ENCODE peak calls at places on chromosome 11, in seven cellular contexts. R is stomach; C is fibroblast of mammary gland; B is stimulated activated naive CD8-positive, alpha-beta T cell treated with anti-CD3 and anti-CD28 coated beads, Interleukin-15, Interleukin-2, amounts not matched to agents 100 U/mL and 50 U/mL, for 24 hours; J is stimulated activated CD4-positive, alpha-beta T cell treated with anti-CD3 and anti-CD28 coated beads, Interleukin-15, amount 100 ng/mL, for 48 hours; V is effector memory CD8-positive, alpha-beta T cell; X is ovary. I is an unnamed sample.

GRCh38 chr11:74646215-74646614 is 53.8 kb downstream of the POLD3 start:
- DNase-seq in J (no peak), X (no peak), V (no peak), R (no peak), B (no peak), C (no peak), I (no peak)

GRCh38 chr11:76148941-76149613 is 57.2 kb downstream of the WNT11 start:
- DNase-seq in V (no peak), C (no peak), X (no peak), J (no peak), R (no peak), B (no peak), I (no peak)

GRCh38 chr11:78231962-78232459 is 43.3 kb downstream of the USP35 start:
- DNase-seq in B (no peak), X (no peak), C (peak), V (no peak), J (no peak), R (no peak), I (no peak)

GRCh38 chr11:128342511-128343133 is 244.7 kb downstream of the ETS1 start:
- DNase-seq in C (peak), J (peak), X (no peak), B (peak), V (peak), R (no peak), I (peak)

GRCh38 chr11:132983289-132983688 is 549.0 kb downstream of the OPCML start:
- DNase-seq in R (no peak), C (no peak), B (no peak), X (no peak), J (no peak), V (no peak), I (no peak)

GRCh38 chr11:67289226-67289650 is at the start of gene ANKRD13D:
- DNase-seq in B (no peak), R (peak), V (no peak), J (no peak), X (no peak), C (no peak), I (no peak)

GRCh38 chr11:69611548-69612526 is 29.1 kb upstream of the CCND1 start:
- DNase-seq in J (no peak), X (no peak), R (no peak), V (no peak), C (no peak), B (no peak), I (no peak)

GRCh38 chr11:120660024-120660565 is 148.5 kb downstream of the GRIK4 start:
- DNase-seq in V (no peak), B (peak), X (peak), R (peak), J (peak), C (peak), I (no peak)

GRCh38 chr11:130247289-130247688 is 67.4 kb downstream of the ZBTB44 start:
- DNase-seq in J (no peak), C (no peak), V (no peak), B (no peak), R (no peak), X (no peak), I (no peak)

GRCh38 chr11:69161117-69161407 is 5.3 kb downstream of the SMIM38 start:
- DNase-seq in V (no peak), C (no peak), J (no peak), B (no peak), X (no peak), R (no peak), I (no peak)

GRCh38 chr11:48012051-48012391 is 31.7 kb downstream of the PTPRJ start:
- DNase-seq in R (no peak), V (peak), B (peak), C (no peak), X (no peak), J (peak), I (no peak)

GRCh38 chr11:70503201-70503877 is 105.0 kb downstream of the CTTN start:
- DNase-seq in C (no peak), V (no peak), B (no peak), J (no peak), X (no peak), R (no peak), I (no peak)

GRCh38 chr11:74694136-74694535 is 37.1 kb downstream of the CHRDL2 start:
- DNase-seq in B (no peak), J (no peak), X (no peak), C (no peak), R (no peak), V (no peak), I (no peak)

GRCh38 chr11:8728566-8728965 is 46.0 kb downstream of the RPL27A start:
- DNase-seq in V (no peak), C (peak), B (no peak), R (no peak), X (no peak), J (no peak), I (no peak)

GRCh38 chr11:87445002-87445401 is 407.3 kb downstream of the TMEM135 start:
- DNase-seq in B (no peak), C (peak), R (no peak), J (no peak), X (no peak), V (no peak), I (no peak)

GRCh38 chr11:69841859-69842698 is 22.9 kb upstream of the FGF3 start:
- DNase-seq in V (no peak), C (peak), R (no peak), J (no peak), B (peak), X (peak), I (no peak)

GRCh38 chr11:66847461-66848232 is 4.4 kb downstream of the RCE1 start:
- DNase-seq in B (no peak), V (no peak), R (peak), J (no peak), X (peak), C (no peak), I (no peak)

GRCh38 chr11:111730871-111731591 is 35.2 kb downstream of the PPP2R1B start:
- DNase-seq in X (peak), C (no peak), R (peak), B (no peak), J (no peak), V (no peak), I (no peak)

GRCh38 chr11:116529210-116529609 is 243.6 kb downstream of the BUD13 start:
- DNase-seq in R (no peak), B (no peak), J (no peak), V (no peak), C (no peak), X (no peak), I (no peak)

GRCh38 chr11:67023957-67024353 is 1.0 kb downstream of the SYT12 start:
- DNase-seq in R (no peak), B (no peak), C (no peak), J (no peak), X (no peak), V (no peak), I (no peak)

GRCh38 chr11:114562166-114562916 is 2.7 kb upstream of the NXPE1 start:
- DNase-seq in X (no peak), R (no peak), J (no peak), C (peak), B (no peak), V (no peak), I (no peak)

GRCh38 chr11:65555693-65556231 is 2.4 kb downstream of the LTBP3 start:
- DNase-seq in J (no peak), B (peak), C (peak), V (no peak), X (no peak), R (no peak), I (no peak)

GRCh38 chr11:57938351-57938750 is 85.3 kb upstream of the OR9Q1 start:
- DNase-seq in C (no peak), R (no peak), X (no peak), J (no peak), V (no peak), B (no peak), I (no peak)

GRCh38 chr11:36280531-36280930 is 8.7 kb downstream of the COMMD9 start:
- DNase-seq in J (no peak), X (no peak), V (no peak), R (no peak), B (no peak), C (peak), I (no peak)

GRCh38 chr11:117547188-117547831 is 219.7 kb downstream of the CEP164 start:
- DNase-seq in B (no peak), J (no peak), V (no peak), R (no peak), X (no peak), C (no peak), I (no peak)

GRCh38 chr11:3786781-3787428 is 10.4 kb downstream of the NUP98 start:
- DNase-seq in R (no peak), B (no peak), J (no peak), C (no peak), V (no peak), X (no peak), I (no peak)

GRCh38 chr11:3217751-3218482 is 696 bp downstream of the MRGPRG start:
- DNase-seq in R (no peak), J (no peak), B (no peak), V (no peak), C (no peak), X (peak), I (no peak)

GRCh38 chr11:70470127-70470526 is 71.8 kb downstream of the CTTN start:
- DNase-seq in X (no peak), C (peak), V (no peak), R (peak), J (no peak), B (no peak), I (peak)

GRCh38 chr11:34345991-34346480 is 11.8 kb downstream of the ABTB2 start:
- DNase-seq in B (no peak), X (no peak), R (no peak), V (no peak), C (peak), J (no peak), I (no peak)

GRCh38 chr11:128663824-128664223 is 30.0 kb upstream of the FLI1 start:
- DNase-seq in C (no peak), B (no peak), X (no peak), V (no peak), J (no peak), R (no peak), I (no peak)

GRCh38 chr11:112999518-112999917 is 38.3 kb downstream of the NCAM1 start:
- DNase-seq in B (no peak), R (no peak), J (no peak), X (no peak), C (no peak), V (no peak), I (no peak)

GRCh38 chr11:70671611-70672010 is 273.3 kb downstream of the CTTN start:
- DNase-seq in V (no peak), X (no peak), B (no peak), J (no peak), R (no peak), C (no peak), I (no peak)

GRCh38 chr11:63813563-63814382 is 517 bp downstream of the SPINDOC start:
- DNase-seq in V (peak), C (peak), B (peak), X (peak), R (peak), J (peak), I (peak)

I was measured in GM12864.